ENCODE peak calls at places on chromosomes 5 and 9, in four cellular contexts. A, W, E and M are unnamed samples. For H3K36me3 and H3K9me3, the result is how much of the 10 kb centered on the place peaks cover.

GRCh38 chr5:56499877-56500276 is 266.7 kb upstream of the ANKRD55 start:
- DNase-seq in A (no peak), W (no peak), E (no peak), M (no peak)

GRCh38 chr5:137888489-137888874 is 775 bp upstream of the PKD2L2 start:
- DNase-seq in A (no peak), W (no peak), E (no peak), M (no peak)

GRCh38 chr5:1782385-1783213 is 17.0 kb downstream of the MRPL36 start:
- DNase-seq in A (peak), W (no peak), E (no peak), M (no peak)

GRCh38 chr5:115850771-115851416 is 9.2 kb downstream of the AP3S1 start:
- DNase-seq in A (no peak), W (no peak), E (no peak), M (no peak)

GRCh38 chr5:95068303-95068702 is 216.6 kb downstream of the MCTP1 start:
- DNase-seq in A (no peak), W (no peak), E (no peak), M (no peak)

GRCh38 chr9:137006116-137007003 is 10.0 kb upstream of the CLIC3 start:
- DNase-seq in A (no peak), W (no peak), E (no peak), M (no peak)

GRCh38 chr9:17862081-17862480 is 283.2 kb downstream of the SH3GL2 start:
- DNase-seq in A (no peak), W (no peak), E (no peak), M (no peak)

GRCh38 chr5:30401479-30402058 is 791.9 kb upstream of the CDH6 start:
- DNase-seq in A (peak), W (no peak), E (no peak), M (no peak)

GRCh38 chr5:1138445-1139207 is 26.8 kb upstream of the SLC12A7 start:
- DNase-seq in A (no peak), W (no peak), E (no peak), M (no peak)

GRCh38 chr9:26937816-26938371 is 9.1 kb downstream of the PLAA start:
- DNase-seq in A (no peak), W (no peak), E (no peak), M (no peak)

GRCh38 chr5:94181940-94182339 is 436.5 kb downstream of the KIAA0825 start:
- DNase-seq in A (no peak), W (no peak), E (no peak), M (no peak)

GRCh38 chr5:146395233-146395632 is 51.9 kb upstream of the TCERG1 start:
- DNase-seq in A (no peak), W (no peak), E (no peak), M (no peak)

GRCh38 chr9:68844623-68845612 is 139.9 kb downstream of the PIP5K1B start:
- DNase-seq in A (peak), W (no peak), E (peak), M (peak)

GRCh38 chr9:14238044-14238443 is 75.9 kb downstream of the NFIB start:
- DNase-seq in A (no peak), W (no peak), E (no peak), M (no peak)

GRCh38 chr5:124735169-124735858 is 11.1 kb downstream of the ZNF608 start:
- DNase-seq in A (no peak), W (peak), E (no peak), M (no peak)

GRCh38 chr5:59483971-59484472 is 409.5 kb downstream of the PDE4D start:
- DNase-seq in A (no peak), W (no peak), E (no peak), M (no peak)

GRCh38 chr5:60701317-60701988 is 1.5 kb upstream of the DEPDC1B start:
- DNase-seq in A (no peak), W (no peak), E (no peak), M (no peak)

GRCh38 chr9:125484632-125485282 is 222.3 kb downstream of the MAPKAP1 start:
- DNase-seq in A (no peak), W (no peak), E (no peak), M (no peak)

GRCh38 chr5:113652161-113652560 is 138.7 kb downstream of the YTHDC2 start:
- DNase-seq in A (no peak), W (no peak), E (no peak), M (no peak)

GRCh38 chr9:19184144-19184917 is 46.2 kb upstream of the DENND4C start:
- DNase-seq in A (peak), W (peak), E (peak), M (peak)

GRCh38 chr9:16413509-16414016 is 456.9 kb downstream of the BNC2 start:
- DNase-seq in A (no peak), W (no peak), E (no peak), M (no peak)

GRCh38 chr5:10505517-10506095 is 58.3 kb upstream of the ANKRD33B start:
- DNase-seq in A (no peak), W (no peak), E (no peak), M (no peak)

GRCh38 chr5:12399868-12400267 is 495.6 kb upstream of the CTNND2 start:
- DNase-seq in A (no peak), W (no peak), E (no peak), M (no peak)

GRCh38 chr5:1749346-1750124 is 50.1 kb downstream of the MRPL36 start:
- DNase-seq in A (peak), W (peak), E (no peak), M (no peak)

GRCh38 chr5:43548358-43548757 is 8.5 kb downstream of the PAIP1 start:
- DNase-seq in A (no peak), W (no peak), E (no peak), M (no peak)

GRCh38 chr5:43556857-43557593 is at the start of gene PAIP1:
- DNase-seq in A (peak), W (peak), E (peak), M (peak)

GRCh38 chr5:43555895-43556606 is 826 bp downstream of the PAIP1 start:
- DNase-seq in A (peak), W (peak), E (no peak), M (peak)

GRCh38 chr5:43554497-43554896 is 2.4 kb downstream of the PAIP1 start:
- DNase-seq in A (no peak), W (no peak), E (no peak), M (no peak)

GRCh38 chr5:43553381-43553780 is 3.5 kb downstream of the PAIP1 start:
- DNase-seq in A (no peak), W (no peak), E (no peak), M (no peak)
- H3K36me3 ChIP-seq in A (under half), W (under half), E (under half), M (under half)

GRCh38 chr5:132476853-132477729 is 13.5 kb downstream of the IRF1 start:
- DNase-seq in A (no peak), W (peak), E (no peak), M (no peak)
- TF ChIP-seq CTCF in A (no peak), W (no peak), E (no peak), M (no peak)

GRCh38 chr5:134247411-134247810 is 21.5 kb upstream of the PPP2CA start:
- DNase-seq in A (no peak), W (no peak), E (no peak), M (no peak)
- H3K9me3 ChIP-seq in A (under half), W (under half), E (under half), M (under half)

DNA sequence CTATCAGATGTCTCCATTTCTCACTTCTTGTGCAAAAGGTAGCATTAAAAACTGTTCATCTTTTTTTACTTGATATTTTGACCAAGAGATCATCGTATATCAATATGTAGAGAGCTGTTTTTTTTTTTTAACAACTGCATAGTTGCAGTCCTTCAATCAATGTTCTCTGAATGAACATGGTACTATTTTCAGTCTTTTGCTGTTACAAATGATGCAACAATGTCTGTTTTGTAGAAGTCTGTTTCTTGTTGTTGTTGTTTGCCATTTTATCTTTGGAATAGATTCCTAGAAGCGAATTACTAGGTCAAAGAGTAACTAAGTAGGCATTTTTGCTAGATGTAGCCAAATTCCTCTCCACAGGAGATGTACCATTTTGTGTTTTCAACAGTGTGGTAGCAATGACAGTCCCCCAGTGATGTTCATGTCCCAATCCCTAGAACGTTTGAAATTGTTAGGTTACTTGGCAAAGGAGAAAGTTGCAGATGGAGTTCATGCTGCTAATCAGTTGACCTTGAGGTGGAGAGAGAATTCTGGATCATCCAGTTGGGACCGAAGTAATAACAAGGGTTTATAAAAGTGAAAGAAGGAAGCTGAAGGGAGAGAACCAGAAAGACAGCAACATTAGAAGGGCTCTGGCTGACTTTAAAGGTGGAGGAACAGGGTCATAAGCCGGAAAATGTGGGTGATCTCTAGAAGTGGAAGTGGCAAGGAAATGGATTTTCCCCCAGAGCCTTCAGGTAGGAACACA is 6.3 kb downstream of the MTREX start:
- DNase-seq in A (no peak), W (no peak), E (no peak), M (no peak)
- H3K36me3 ChIP-seq in A (under half), W (under half), E (under half), M (under half)